ENCODE peak calls at places on chromosomes 3 and 15, in ten cellular contexts. P, N, T, S, Z, M, W, E, X and U are unnamed samples.

GRCh38 chr3:46898321-46899150 is 21.0 kb downstream of the PTH1R start:
- DNase-seq in P (no peak), N (no peak), T (no peak), S (peak), Z (peak), M (no peak), W (no peak), E (no peak), X (peak), U (no peak)

GRCh38 chr3:187382609-187383151 is 14.5 kb downstream of the RTP4 start:
- DNase-seq in P (peak), N (peak), T (no peak), S (no peak), Z (no peak), M (peak), W (peak), E (no peak), X (no peak), U (no peak)

GRCh38 chr3:116939091-116939490 is 229.5 kb downstream of the TUSC7 start:
- DNase-seq in P (no peak), N (no peak), T (no peak), S (no peak), Z (no peak), M (peak), W (no peak), E (no peak), X (no peak), U (no peak)

GRCh38 chr3:188198760-188199327 is 44.9 kb downstream of the LPP start:
- DNase-seq in P (no peak), N (no peak), T (no peak), S (no peak), Z (no peak), M (no peak), W (peak), E (no peak), X (no peak), U (no peak)

GRCh38 chr3:134857776-134858515 is 62.9 kb downstream of the EPHB1 start:
- DNase-seq in P (no peak), N (no peak), T (no peak), S (no peak), Z (no peak), M (no peak), W (no peak), E (no peak), X (no peak), U (no peak)

GRCh38 chr3:69072928-69073327 is 7.2 kb downstream of the UBA3 start:
- DNase-seq in P (no peak), N (no peak), T (no peak), S (no peak), Z (no peak), M (no peak), W (no peak), E (no peak), X (no peak), U (no peak)

GRCh38 chr3:119796785-119797184 is 14.9 kb downstream of the NR1I2 start:
- DNase-seq in P (no peak), N (no peak), T (no peak), S (no peak), Z (no peak), M (no peak), W (no peak), E (no peak), X (no peak), U (no peak)

GRCh38 chr15:96053039-96054021 is 277.2 kb upstream of the NR2F2 start:
- DNase-seq in P (no peak), N (no peak), T (peak), S (peak), Z (peak), M (peak), W (peak), E (no peak), X (peak), U (peak)

GRCh38 chr3:160226740-160227048 is 1.5 kb downstream of the C3orf80 start:
- DNase-seq in P (no peak), N (no peak), T (no peak), S (no peak), Z (no peak), M (no peak), W (no peak), E (no peak), X (peak), U (no peak)

GRCh38 chr15:64897345-64897985 is 14.2 kb upstream of the ANKDD1A start:
- DNase-seq in P (peak), N (peak), T (peak), S (peak), Z (peak), M (no peak), W (no peak), E (peak), X (no peak), U (peak)

GRCh38 chr3:111669926-111670630 is 74.9 kb upstream of the ZBED2 start:
- DNase-seq in P (peak), N (peak), T (no peak), S (no peak), Z (no peak), M (peak), W (no peak), E (peak), X (no peak), U (no peak)

GRCh38 chr3:150747909-150748568 is 14.9 kb downstream of the SIAH2 start:
- DNase-seq in P (no peak), N (no peak), T (no peak), S (no peak), Z (no peak), M (no peak), W (no peak), E (peak), X (no peak), U (no peak)

GRCh38 chr3:89270201-89270600 is 162.8 kb downstream of the EPHA3 start:
- DNase-seq in P (no peak), N (no peak), T (no peak), S (no peak), Z (no peak), M (no peak), W (no peak), E (no peak), X (no peak), U (no peak)

GRCh38 chr3:12532182-12532581 is 13.1 kb downstream of the MKRN2OS start:
- DNase-seq in P (no peak), N (no peak), T (no peak), S (no peak), Z (no peak), M (no peak), W (no peak), E (no peak), X (no peak), U (no peak)

GRCh38 chr3:101229681-101230080 is 90.7 kb downstream of the IMPG2 start:
- DNase-seq in P (no peak), N (no peak), T (no peak), S (no peak), Z (no peak), M (no peak), W (no peak), E (peak), X (no peak), U (no peak)

GRCh38 chr3:18153571-18154173 is 271.5 kb downstream of the SATB1 start:
- DNase-seq in P (peak), N (peak), T (peak), S (no peak), Z (no peak), M (peak), W (no peak), E (peak), X (no peak), U (no peak)

GRCh38 chr3:184590795-184591194 is 29.2 kb downstream of the EPHB3 start:
- DNase-seq in P (no peak), N (no peak), T (no peak), S (no peak), Z (peak), M (no peak), W (no peak), E (no peak), X (peak), U (no peak)

GRCh38 chr15:33852570-33852969 is 115.7 kb upstream of the CHRM5 start:
- DNase-seq in P (peak), N (peak), T (no peak), S (no peak), Z (no peak), M (peak), W (no peak), E (peak), X (no peak), U (no peak)

GRCh38 chr3:51391075-51391565 is at the start of gene RBM15B:
- DNase-seq in P (peak), N (peak), T (peak), S (peak), Z (peak), M (peak), W (peak), E (peak), X (peak), U (peak)

GRCh38 chr15:44788748-44789147 is 52.4 kb downstream of the TRIM69 start:
- DNase-seq in P (no peak), N (peak), T (no peak), S (no peak), Z (no peak), M (no peak), W (no peak), E (peak), X (no peak), U (no peak)

GRCh38 chr3:134326760-134327593 is 47.3 kb downstream of the AMOTL2 start:
- DNase-seq in P (peak), N (peak), T (peak), S (peak), Z (no peak), M (peak), W (peak), E (peak), X (no peak), U (no peak)

GRCh38 chr3:50542177-50543034 is 25.1 kb downstream of the C3orf18 start:
- DNase-seq in P (peak), N (peak), T (peak), S (peak), Z (peak), M (peak), W (peak), E (peak), X (no peak), U (peak)

GRCh38 chr3:70981252-70981933 is 602.1 kb downstream of the FOXP1 start:
- DNase-seq in P (no peak), N (no peak), T (no peak), S (no peak), Z (no peak), M (peak), W (no peak), E (no peak), X (no peak), U (no peak)

GRCh38 chr3:129016366-129016724 is 15.2 kb downstream of the EFCC1 start:
- DNase-seq in P (no peak), N (no peak), T (peak), S (no peak), Z (no peak), M (peak), W (no peak), E (no peak), X (no peak), U (peak)

GRCh38 chr3:111863942-111864341 is 4.9 kb downstream of the PHLDB2 start:
- DNase-seq in P (peak), N (no peak), T (no peak), S (no peak), Z (no peak), M (no peak), W (peak), E (no peak), X (no peak), U (no peak)

GRCh38 chr3:157089455-157090221 is 70.3 kb downstream of the CCNL1 start:
- DNase-seq in P (peak), N (peak), T (peak), S (peak), Z (no peak), M (peak), W (peak), E (no peak), X (no peak), U (peak)
- H3K4me3 ChIP-seq in P (peak), N (no peak), T (no peak), S (peak), Z (peak), M (no peak), W (peak), E (peak), X (peak), U (peak)

GRCh38 chr3:196638922-196639516 is 475 bp upstream of the NRROS start:
- DNase-seq in P (no peak), N (no peak), T (no peak), S (no peak), Z (no peak), M (no peak), W (no peak), E (no peak), X (no peak), U (no peak)
- H3K4me3 ChIP-seq in P (no peak), N (peak), T (no peak), S (peak), Z (peak), M (no peak), W (peak), E (peak), X (peak), U (peak)

DNA sequence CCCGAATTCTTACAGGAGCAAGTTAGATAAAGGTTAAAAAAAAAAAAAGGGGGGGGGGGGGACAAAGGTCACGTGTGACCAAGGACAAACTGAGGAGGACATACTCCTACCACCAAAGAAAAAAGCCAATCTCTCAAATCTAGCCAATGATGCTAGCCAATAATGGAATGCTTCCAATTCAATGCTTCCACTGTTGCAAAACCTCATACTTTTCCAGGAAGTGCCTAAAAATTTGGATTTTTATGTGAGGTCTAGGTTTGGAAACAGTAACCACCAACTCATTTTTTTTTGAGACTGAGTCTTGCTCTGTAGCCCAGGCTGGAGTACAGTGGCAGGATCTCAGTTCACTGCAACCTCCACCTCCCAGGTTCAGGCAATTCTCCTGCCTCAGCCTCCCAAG is 11.4 kb downstream of the MSL2 start:
- DNase-seq in P (no peak), N (peak), T (no peak), S (no peak), Z (no peak), M (no peak), W (no peak), E (peak), X (no peak), U (no peak)
- H3K4me3 ChIP-seq in P (no peak), N (no peak), T (no peak), S (no peak), Z (no peak), M (no peak), W (no peak), E (no peak), X (no peak), U (no peak)

GRCh38 chr3:196023947-196024346 is 57.9 kb downstream of the TFRC start:
- DNase-seq in P (no peak), N (no peak), T (no peak), S (no peak), Z (no peak), M (no peak), W (no peak), E (no peak), X (no peak), U (no peak)
- H3K4me3 ChIP-seq in P (no peak), N (no peak), T (no peak), S (no peak), Z (no peak), M (no peak), W (no peak), E (no peak), X (no peak), U (no peak)

GRCh38 chr3:49421890-49422378 is 339 bp downstream of the AMT start:
- DNase-seq in P (no peak), N (no peak), T (no peak), S (no peak), Z (no peak), M (no peak), W (no peak), E (no peak), X (peak), U (peak)
- H3K4me3 ChIP-seq in P (no peak), N (no peak), T (peak), S (peak), Z (peak), M (peak), W (peak), E (no peak), X (peak), U (peak)